ENCODE peak calls at places on chromosomes 13 and 19, in six cellular contexts. V, X, J, Z, I and W are unnamed samples.

GRCh38 chr13:48412881-48413351 is at the start of gene LPAR6:
- DNase-seq in V (no peak), X (peak; percentile 95), J (no peak), Z (peak; percentile 73), I (no peak), W (no peak)

GRCh38 chr13:113947321-113948033 is 26.4 kb downstream of the C13orf46 start:
- DNase-seq in V (no peak), X (no peak), J (no peak), Z (peak; percentile 43), I (peak; percentile 53), W (no peak)

GRCh38 chr19:16136185-16137067 is 7.1 kb upstream of the HSH2D start:
- DNase-seq in V (no peak), X (no peak), J (no peak), Z (no peak), I (no peak), W (no peak)

GRCh38 chr13:68588623-68589022 is 1358.5 kb upstream of the PCDH9 start:
- DNase-seq in V (peak; percentile 5), X (peak; percentile 0), J (no peak), Z (no peak), I (no peak), W (no peak)

GRCh38 chr19:48230555-48231129 is 25.1 kb downstream of the CARD8 start:
- DNase-seq in V (no peak), X (no peak), J (no peak), Z (no peak), I (peak; percentile 14), W (no peak)

GRCh38 chr13:103102482-103102881 is 36.3 kb upstream of the SLC10A2 start:
- DNase-seq in V (no peak), X (no peak), J (no peak), Z (no peak), I (no peak), W (no peak)

GRCh38 chr13:105047676-105048295 is 1487.7 kb downstream of the EFNB2 start:
- DNase-seq in V (no peak), X (no peak), J (no peak), Z (no peak), I (no peak), W (no peak)

GRCh38 chr13:71237332-71237731 is 629.7 kb downstream of the DACH1 start:
- DNase-seq in V (no peak), X (no peak), J (no peak), Z (no peak), I (no peak), W (no peak)

GRCh38 chr13:97068146-97068545 is 73.9 kb upstream of the OXGR1 start:
- DNase-seq in V (no peak), X (no peak), J (no peak), Z (peak; percentile 6), I (no peak), W (no peak)

GRCh38 chr13:30334663-30335386 is 27.5 kb upstream of the KATNAL1 start:
- DNase-seq in V (no peak), X (peak; percentile 80), J (peak; percentile 25), Z (peak; percentile 4), I (peak; percentile 52), W (peak; percentile 68)

DNA sequence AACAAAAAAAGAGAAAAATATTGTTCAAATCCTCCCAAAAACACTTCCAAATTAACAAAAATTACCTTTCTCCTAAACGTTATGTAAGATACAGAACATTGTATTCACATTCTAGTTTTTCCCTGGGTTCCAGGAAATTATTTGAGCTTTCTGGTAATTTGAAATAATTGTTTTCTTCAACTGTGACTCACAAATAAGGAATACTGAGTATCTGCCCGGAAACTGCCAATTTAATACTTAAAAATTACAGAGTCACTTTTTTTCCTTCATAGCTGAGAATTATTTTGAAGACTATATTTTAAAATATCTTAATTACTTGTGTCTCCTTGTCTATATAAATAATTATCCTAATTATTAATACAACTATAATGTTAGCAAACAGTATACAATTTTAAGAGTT is 709.0 kb upstream of the ARGLU1 start:
- DNase-seq in V (no peak), X (no peak), J (no peak), Z (peak; percentile 22), I (no peak), W (no peak)
- TF ChIP-seq BHLHE40 in V (no peak), X (no peak), J (no peak), Z (no peak), I (no peak), W (no peak)

DNA sequence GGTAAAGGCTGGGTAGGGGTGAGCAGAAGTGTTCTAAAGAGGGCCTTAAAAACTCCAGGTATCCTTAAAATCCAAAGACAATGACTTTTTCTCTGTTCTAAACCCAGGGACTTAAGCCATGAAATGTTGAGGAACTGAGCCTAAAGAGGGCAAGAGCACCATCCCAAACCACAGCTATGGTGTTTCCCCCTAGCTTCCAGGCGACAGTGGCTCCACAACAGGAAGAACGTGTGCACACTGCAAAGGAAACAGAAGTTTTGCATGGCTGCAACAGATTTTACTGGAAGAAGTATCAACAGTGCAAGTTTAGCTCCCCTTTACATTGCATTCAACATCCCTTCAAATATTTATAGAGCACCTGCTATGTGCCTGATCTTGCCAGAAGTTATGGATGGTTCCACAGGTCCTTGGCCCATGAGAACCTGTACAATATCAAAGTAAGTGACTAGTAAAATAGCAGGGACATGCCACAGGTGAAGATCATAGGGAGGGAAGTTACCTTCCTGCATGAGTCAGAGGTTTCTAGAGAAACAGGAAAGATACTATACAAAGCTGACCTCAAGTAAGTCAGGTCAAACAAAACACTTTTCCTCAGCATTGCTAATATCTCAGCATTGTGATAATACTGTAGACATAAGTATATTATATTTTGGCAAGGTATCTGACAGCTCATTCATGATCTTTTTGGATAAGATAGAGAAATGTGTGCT is 8.4 kb upstream of the KCTD12 start:
- DNase-seq in V (no peak), X (no peak), J (no peak), Z (no peak), I (no peak), W (no peak)
- TF ChIP-seq BHLHE40 in V (no peak), X (no peak), J (no peak), Z (no peak), I (no peak), W (no peak)

DNA sequence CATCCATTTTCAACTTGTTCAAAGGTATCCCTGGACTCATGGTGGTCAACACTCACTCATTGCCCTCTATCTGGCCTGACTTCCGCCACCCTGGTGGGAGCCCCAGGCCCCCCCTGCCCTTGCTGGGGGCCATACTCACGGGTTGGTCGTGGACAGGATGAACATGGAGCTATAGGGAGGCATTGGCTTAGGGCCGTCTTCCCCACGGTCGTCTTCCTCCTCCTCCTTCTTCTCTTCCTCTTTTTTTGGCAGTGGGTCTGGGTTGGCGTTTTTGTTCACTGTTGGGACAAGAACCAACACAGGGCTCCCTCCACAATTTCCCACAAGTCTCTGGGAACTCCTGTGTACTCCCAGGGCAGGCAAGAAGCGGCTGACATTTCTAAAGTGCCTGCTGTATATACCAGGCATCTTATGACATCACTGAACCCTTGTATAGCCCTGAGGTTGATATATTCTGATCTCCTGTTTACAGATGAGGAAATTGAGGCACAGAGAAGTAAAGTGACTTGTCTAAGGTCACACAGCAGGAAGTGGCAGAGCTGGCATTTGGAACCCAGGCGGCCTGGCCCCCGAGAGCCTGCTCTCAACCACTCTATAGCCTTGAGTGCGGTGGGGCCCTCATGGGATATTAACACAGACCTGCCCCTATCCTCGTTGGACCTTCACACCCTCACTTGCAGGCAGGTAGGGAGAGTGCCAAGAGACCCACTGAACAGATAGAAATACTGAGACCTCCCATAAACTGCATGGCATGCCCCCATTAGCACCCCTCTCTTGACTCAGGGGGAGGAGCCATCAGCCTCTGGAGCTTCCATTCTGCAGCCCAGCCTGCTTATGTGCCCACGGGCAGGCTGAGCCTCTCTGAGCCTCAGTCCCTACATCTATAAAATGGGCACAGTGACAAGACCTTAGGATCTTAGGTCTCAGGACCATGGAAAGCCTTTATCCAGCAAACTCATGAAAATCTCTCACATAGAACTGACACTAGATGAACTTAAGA is 135.0 kb downstream of the IER2 start:
- DNase-seq in V (no peak), X (no peak), J (no peak), Z (no peak), I (no peak), W (no peak)
- TF ChIP-seq BHLHE40 in V (no peak), X (no peak), J (no peak), Z (no peak), I (no peak), W (no peak)

GRCh38 chr13:106480511-106480910 is 55.0 kb downstream of the EFNB2 start:
- DNase-seq in V (no peak), X (no peak), J (no peak), Z (no peak), I (no peak), W (no peak)

GRCh38 chr13:106486287-106486686 is 49.2 kb downstream of the EFNB2 start:
- DNase-seq in V (no peak), X (no peak), J (no peak), Z (no peak), I (no peak), W (no peak)

GRCh38 chr13:106481919-106482318 is 53.5 kb downstream of the EFNB2 start:
- DNase-seq in V (no peak), X (no peak), J (no peak), Z (no peak), I (no peak), W (no peak)

GRCh38 chr13:106484755-106485193 is 50.7 kb downstream of the EFNB2 start:
- DNase-seq in V (no peak), X (no peak), J (no peak), Z (peak; percentile 28), I (no peak), W (no peak)

GRCh38 chr13:106484084-106484754 is 51.2 kb downstream of the EFNB2 start:
- DNase-seq in V (no peak), X (no peak), J (no peak), Z (no peak), I (no peak), W (no peak)
- TF ChIP-seq BHLHE40 in V (no peak), X (no peak), J (no peak), Z (no peak), I (no peak), W (no peak)

DNA sequence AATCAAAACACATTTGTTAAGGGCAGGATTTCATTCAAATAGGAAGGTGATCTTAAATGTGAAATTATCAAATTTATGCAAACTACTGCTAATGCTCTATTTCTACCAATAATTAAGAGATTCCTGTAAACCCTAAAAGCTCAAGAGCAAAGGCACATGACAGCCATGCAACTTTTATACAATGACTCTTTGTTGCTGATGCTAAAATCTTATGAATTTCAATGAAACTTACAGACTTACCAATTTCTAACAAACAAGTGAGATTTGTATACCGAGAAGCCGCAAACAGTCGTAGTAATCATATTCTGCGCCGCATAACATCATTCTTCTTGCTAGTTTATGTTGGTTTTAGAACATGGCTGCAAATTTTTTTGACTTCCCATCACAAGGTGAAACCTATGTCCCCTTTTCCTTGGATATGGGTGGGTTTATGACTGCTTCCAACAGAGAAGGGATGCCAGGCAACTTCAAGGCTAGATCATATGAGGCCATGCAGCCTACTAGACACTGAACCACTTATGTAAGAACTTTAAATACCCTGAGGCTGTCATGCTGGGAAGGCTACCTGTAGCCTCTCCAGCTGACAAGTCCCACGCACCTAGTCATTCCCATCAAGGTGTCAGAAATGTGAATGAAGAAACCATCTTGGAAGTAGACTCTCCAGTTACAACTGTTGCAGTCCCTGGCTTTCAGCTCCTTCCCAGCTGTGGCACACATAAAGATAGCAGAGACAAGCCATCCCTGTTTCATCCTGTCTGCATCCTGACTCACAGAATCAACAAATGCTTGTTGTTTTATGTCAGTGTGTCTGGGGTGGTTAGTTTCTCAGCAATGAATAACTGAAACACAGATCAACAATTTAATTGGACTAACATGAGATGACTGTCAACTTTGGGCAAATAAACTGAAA is 42.0 kb downstream of the LNX2 start:
- DNase-seq in V (no peak), X (no peak), J (peak; percentile 2), Z (peak; percentile 61), I (no peak), W (no peak)
- TF ChIP-seq BHLHE40 in V (no peak), X (no peak), J (no peak), Z (no peak), I (no peak), W (no peak)